ENCODE peak calls at places on chromosomes 4 and X, in four cellular contexts. L is K562, X is GM12891, C is GM12878. P is an unnamed sample.

GRCh38 chr4:10664408-10664807 is 20.2 kb downstream of the CLNK start:
- DNase-seq in L (no peak), X (no peak), C (no peak), P (no peak)

GRCh38 chr4:169968999-169969398 is 57.2 kb downstream of the MFAP3L start:
- DNase-seq in L (no peak), X (no peak), C (no peak), P (no peak)

GRCh38 chr4:155921597-155921996 is 18.1 kb downstream of the TDO2 start:
- DNase-seq in L (no peak), X (no peak), C (no peak), P (no peak)

GRCh38 chrX:288561-288991 is 7.4 kb downstream of the PLCXD1 start:
- DNase-seq in L (no peak), X (no peak), C (no peak), P (no peak)

GRCh38 chrX:153445856-153446635 is at the start of gene TREX2:
- DNase-seq in L (no peak), X (no peak), C (no peak), P (no peak)

GRCh38 chrX:126165721-126166401 is at the start of gene DCAF12L2:
- DNase-seq in L (no peak), X (no peak), C (no peak), P (no peak)

GRCh38 chr4:77181737-77182136 is 24.7 kb downstream of the CCNG2 start:
- DNase-seq in L (no peak), X (no peak), C (no peak), P (no peak)

GRCh38 chr4:74054483-74055032 is 16.1 kb upstream of the CXCL3 start:
- DNase-seq in L (no peak), X (no peak), C (no peak), P (no peak)

GRCh38 chrX:7771788-7772438 is 71.1 kb upstream of the VCX start:
- DNase-seq in L (no peak), X (no peak), C (no peak), P (no peak)

GRCh38 chrX:10577863-10578262 is 42.5 kb downstream of the MID1 start:
- DNase-seq in L (no peak), X (no peak), C (no peak), P (peak; percentile 2)

GRCh38 chrX:11665144-11666040 is at the start of gene ARHGAP6:
- DNase-seq in L (no peak), X (peak; percentile 6), C (no peak), P (no peak)

GRCh38 chr4:182065255-182065654 is 177.9 kb upstream of the TENM3 start:
- DNase-seq in L (no peak), X (no peak), C (no peak), P (no peak)

GRCh38 chr4:78286281-78286680 is 229.2 kb downstream of the FRAS1 start:
- DNase-seq in L (no peak), X (no peak), C (no peak), P (no peak)

GRCh38 chr4:7781361-7781760 is 158.3 kb downstream of the AFAP1 start:
- DNase-seq in L (peak; percentile 26), X (no peak), C (no peak), P (no peak)

GRCh38 chrX:44082829-44083228 is 109.6 kb upstream of the NDP start:
- DNase-seq in L (no peak), X (no peak), C (no peak), P (no peak)

GRCh38 chr4:37453361-37454262 is 209.1 kb downstream of the NWD2 start:
- DNase-seq in L (peak; percentile 56), X (peak; percentile 58), C (no peak), P (no peak)

GRCh38 chr4:52588097-52588496 is 71.0 kb downstream of the USP46 start:
- DNase-seq in L (peak; percentile 40), X (peak; percentile 9), C (no peak), P (no peak)

GRCh38 chr4:109818268-109818667 is 2.7 kb downstream of the GAR1 start:
- DNase-seq in L (no peak), X (no peak), C (no peak), P (no peak)

DNA sequence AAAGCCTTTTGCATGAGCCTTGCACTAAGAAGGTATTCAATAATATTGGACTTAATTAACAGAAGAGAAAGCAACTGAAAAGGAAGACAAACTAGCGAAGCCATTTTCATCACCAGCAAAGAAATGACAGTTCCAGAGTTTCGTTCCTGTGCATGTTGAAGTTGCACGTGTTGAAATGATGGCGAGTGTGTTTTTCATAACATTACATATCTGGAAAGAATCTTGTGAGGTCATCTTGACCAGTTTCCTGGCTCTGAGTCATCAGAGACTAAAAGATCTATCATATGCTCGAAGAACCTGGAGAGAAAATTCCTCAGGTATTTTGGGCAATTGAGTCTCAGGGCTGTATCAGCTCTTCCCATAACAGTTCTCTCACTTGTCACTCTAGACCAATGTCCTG is 106.2 kb upstream of the MAML3 start:
- DNase-seq in L (no peak), X (no peak), C (no peak), P (no peak)
- TF ChIP-seq SPI1 in L (no peak), X (no peak), C (no peak), P (no peak)

GRCh38 chr4:88747351-88747750 is 49.7 kb upstream of the NAP1L5 start:
- DNase-seq in L (no peak), X (no peak), C (no peak), P (no peak)

GRCh38 chr4:88745175-88745574 is 47.5 kb upstream of the NAP1L5 start:
- DNase-seq in L (no peak), X (no peak), C (no peak), P (no peak)

GRCh38 chr4:88744609-88745008 is 47.0 kb upstream of the NAP1L5 start:
- DNase-seq in L (no peak), X (no peak), C (no peak), P (no peak)

GRCh38 chr4:88746186-88746585 is 48.6 kb upstream of the NAP1L5 start:
- DNase-seq in L (no peak), X (no peak), C (no peak), P (no peak)

DNA sequence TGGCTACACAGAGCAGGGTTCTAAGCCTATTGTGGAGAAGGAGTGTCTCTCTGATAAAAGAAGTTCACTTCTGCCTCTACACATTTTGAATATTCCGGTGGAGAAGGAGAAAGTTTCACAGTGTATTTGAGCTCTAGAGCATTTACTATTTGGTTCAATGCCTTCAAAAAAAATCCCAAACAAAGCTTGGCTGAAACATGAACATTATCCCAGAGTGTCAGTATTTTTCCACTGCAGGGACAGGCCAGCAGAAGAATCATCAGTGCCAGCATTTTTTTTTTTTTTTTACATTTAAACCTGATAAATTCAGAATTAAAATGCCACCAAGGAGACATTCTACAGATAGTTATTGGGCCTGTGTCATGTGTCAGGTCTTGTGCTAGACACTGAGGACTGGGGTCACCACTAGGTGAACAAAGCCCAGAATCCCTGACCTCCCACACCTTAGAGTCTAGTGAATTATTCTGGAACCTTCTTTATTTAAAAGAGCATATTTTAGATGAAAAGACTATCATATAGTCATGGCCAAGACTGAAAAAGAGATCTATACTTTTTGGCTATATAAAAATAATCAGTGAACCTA is 48.0 kb upstream of the NAP1L5 start:
- DNase-seq in L (no peak), X (no peak), C (no peak), P (no peak)
- TF ChIP-seq SPI1 in L (no peak), X (no peak), C (no peak), P (no peak)

GRCh38 chr4:26261400-26261799 is 59.4 kb upstream of the RBPJ start:
- DNase-seq in L (no peak), X (no peak), C (no peak), P (no peak)
- TF ChIP-seq SPI1 in L (no peak), X (no peak), C (no peak), P (peak; percentile 73)

GRCh38 chrX:69027181-69028005 is 137.9 kb downstream of the PJA1 start:
- DNase-seq in L (no peak), X (no peak), C (no peak), P (no peak)

GRCh38 chrX:69029696-69030245 is 135.5 kb downstream of the PJA1 start:
- DNase-seq in L (no peak), X (no peak), C (no peak), P (no peak)

GRCh38 chrX:69025802-69026301 is 139.4 kb downstream of the PJA1 start:
- DNase-seq in L (no peak), X (no peak), C (no peak), P (no peak)

GRCh38 chrX:69028761-69029120 is 136.5 kb downstream of the PJA1 start:
- DNase-seq in L (no peak), X (no peak), C (no peak), P (no peak)

DNA sequence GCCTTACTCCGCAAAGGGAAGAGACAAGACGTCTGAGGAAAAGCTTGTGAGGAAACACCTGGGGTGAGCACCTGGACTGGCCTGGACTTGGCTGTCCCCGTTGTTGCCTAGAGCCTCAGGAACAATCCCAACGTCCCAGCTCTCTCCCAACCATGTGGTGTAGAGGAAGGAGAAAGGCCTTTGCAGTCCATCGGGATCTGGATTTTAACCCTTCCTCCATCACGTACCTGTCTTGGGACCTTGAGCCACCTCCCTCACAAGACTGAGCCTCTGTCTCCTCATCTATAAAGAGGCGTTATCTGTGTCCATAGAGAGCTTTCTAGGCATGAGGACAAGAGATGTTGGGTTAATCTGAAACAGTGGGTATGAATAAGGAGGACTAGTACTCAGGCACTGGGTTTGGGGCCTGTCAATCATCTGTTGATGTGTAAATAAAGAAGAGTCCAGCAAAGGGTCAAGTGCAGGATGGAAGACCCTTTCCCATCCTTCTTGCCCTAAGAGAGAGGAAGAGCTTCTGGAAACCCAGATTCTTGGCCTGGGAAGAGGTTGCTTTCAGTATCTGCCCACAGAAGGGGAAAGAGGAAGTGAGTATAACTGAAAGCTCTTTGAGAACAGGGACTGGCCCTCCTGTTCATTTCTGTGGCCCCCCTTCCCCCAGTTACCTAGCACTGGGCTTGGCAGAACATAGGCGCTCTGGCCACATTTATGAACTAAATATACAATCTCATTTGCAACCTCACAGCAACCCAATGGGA is 137.1 kb downstream of the PJA1 start:
- DNase-seq in L (no peak), X (peak; percentile 22), C (peak; percentile 32), P (peak; percentile 7)
- TF ChIP-seq SPI1 in L (peak; percentile 83), X (peak; percentile 98), C (peak; percentile 98), P (peak; percentile 90)

GRCh38 chrX:136059350-136059749 is 74.1 kb downstream of the SLC9A6 start:
- DNase-seq in L (no peak), X (no peak), C (no peak), P (no peak)
- TF ChIP-seq SPI1 in L (no peak), X (no peak), C (no peak), P (no peak)

DNA sequence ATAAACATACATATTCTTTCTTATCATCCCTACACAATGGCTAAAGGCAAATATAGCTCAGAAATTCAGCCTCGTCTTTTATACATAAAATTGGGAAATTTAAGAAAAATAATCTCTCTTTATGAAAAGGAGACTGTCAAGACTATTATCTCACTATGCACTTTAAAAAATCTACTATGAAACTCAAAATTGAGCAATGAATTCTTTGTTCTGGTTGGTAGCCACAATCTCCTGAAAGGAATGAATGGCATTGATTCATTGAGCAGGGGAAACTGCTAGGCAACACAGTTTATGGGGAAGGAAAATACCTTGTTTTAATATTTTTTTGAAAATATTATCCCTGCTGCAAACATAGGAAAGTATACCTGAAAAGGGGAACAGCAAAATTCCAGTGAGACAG is 397.1 kb downstream of the RAB28 start:
- DNase-seq in L (no peak), X (no peak), C (no peak), P (no peak)
- TF ChIP-seq SPI1 in L (no peak), X (no peak), C (no peak), P (no peak)